ENCODE peak calls at places on chromosomes 7 and 10, in nine cellular contexts. B is adrenal gland, V is psoas muscle, X is transverse colon, F is mammary epithelial cell, N is Panc1, S is kidney epithelial cell, G is brain microvascular endothelial cell, A is left ventricle myocardium inferior. Y is an unnamed sample. For H3K27me3, the result is how much of the 10 kb centered on the place peaks cover.

GRCh38 chr7:66182920-66183319 is 22.2 kb upstream of the TPST1 start:
- DNase-seq in B (no peak), V (no peak), X (no peak), F (no peak), N (no peak), S (no peak), G (no peak), A (no peak), Y (no peak)

GRCh38 chr10:71308985-71309384 is 10.1 kb upstream of the SLC29A3 start:
- DNase-seq in B (no peak), V (peak), X (no peak), F (no peak), N (no peak), S (no peak), G (no peak), A (no peak), Y (no peak)

GRCh38 chr10:51960494-51960895 is 261.1 kb upstream of the CSTF2T start:
- DNase-seq in B (no peak), V (no peak), X (no peak), F (peak), N (peak), S (peak), G (peak), A (no peak), Y (no peak)

GRCh38 chr10:131641898-131642297 is 258.9 kb upstream of the PPP2R2D start:
- DNase-seq in B (no peak), V (no peak), X (no peak), F (no peak), N (no peak), S (no peak), G (no peak), A (no peak), Y (no peak)

GRCh38 chr7:33258561-33258960 is 129.2 kb downstream of the BBS9 start:
- DNase-seq in B (no peak), V (no peak), X (no peak), F (no peak), N (no peak), S (no peak), G (peak), A (no peak), Y (no peak)

GRCh38 chr7:139340808-139341057 is 404 bp upstream of the FMC1 start:
- DNase-seq in B (no peak), V (peak), X (no peak), F (no peak), N (no peak), S (no peak), G (peak), A (no peak), Y (no peak)

GRCh38 chr7:124879103-124879502 is 50.5 kb downstream of the POT1 start:
- DNase-seq in B (no peak), V (no peak), X (no peak), F (no peak), N (no peak), S (no peak), G (no peak), A (no peak), Y (no peak)

GRCh38 chr10:51937736-51938135 is 238.3 kb upstream of the CSTF2T start:
- DNase-seq in B (no peak), V (no peak), X (no peak), F (peak), N (no peak), S (no peak), G (peak), A (no peak), Y (no peak)

GRCh38 chr7:159022238-159022993 is 122.3 kb downstream of the VIPR2 start:
- DNase-seq in B (no peak), V (no peak), X (no peak), F (no peak), N (no peak), S (no peak), G (peak), A (no peak), Y (no peak)

GRCh38 chr7:38890597-38890996 is 18.4 kb downstream of the VPS41 start:
- DNase-seq in B (no peak), V (no peak), X (no peak), F (no peak), N (no peak), S (no peak), G (no peak), A (no peak), Y (no peak)

GRCh38 chr7:78198756-78199155 is 400.2 kb downstream of the PHTF2 start:
- DNase-seq in B (no peak), V (no peak), X (no peak), F (no peak), N (no peak), S (no peak), G (no peak), A (no peak), Y (no peak)

GRCh38 chr7:34838329-34838728 is 180.3 kb downstream of the NPSR1 start:
- DNase-seq in B (no peak), V (no peak), X (no peak), F (no peak), N (no peak), S (no peak), G (no peak), A (no peak), Y (no peak)

GRCh38 chr7:94174956-94175355 is 170.8 kb upstream of the BET1 start:
- DNase-seq in B (no peak), V (no peak), X (no peak), F (no peak), N (no peak), S (no peak), G (no peak), A (no peak), Y (no peak)

GRCh38 chr10:132786529-132787252 is 744 bp upstream of the NKX6-2 start:
- DNase-seq in B (no peak), V (no peak), X (no peak), F (no peak), N (no peak), S (no peak), G (no peak), A (no peak), Y (no peak)

GRCh38 chr10:132786279-132786528 is 257 bp upstream of the NKX6-2 start:
- DNase-seq in B (no peak), V (no peak), X (no peak), F (no peak), N (no peak), S (no peak), G (no peak), A (no peak), Y (no peak)

GRCh38 chr10:132788180-132788830 is 2.4 kb upstream of the NKX6-2 start:
- DNase-seq in B (no peak), V (no peak), X (peak), F (no peak), N (no peak), S (no peak), G (no peak), A (no peak), Y (no peak)

GRCh38 chr10:132788831-132789219 is 2.9 kb upstream of the NKX6-2 start:
- DNase-seq in B (no peak), V (peak), X (no peak), F (no peak), N (no peak), S (no peak), G (no peak), A (no peak), Y (no peak)

GRCh38 chr10:132787253-132788179 is 1.6 kb upstream of the NKX6-2 start:
- DNase-seq in B (no peak), V (no peak), X (peak), F (no peak), N (no peak), S (no peak), G (no peak), A (no peak), Y (no peak)
- H3K27me3 ChIP-seq in B (half or more), V (under half), X (half or more), F (under half), N (under half), S (half or more), G (half or more), A (half or more), Y (under half)

GRCh38 chr7:75866497-75867389 is 12.1 kb upstream of the RHBDD2 start:
- DNase-seq in B (peak), V (peak), X (peak), F (peak), N (peak), S (no peak), G (peak), A (peak), Y (peak)
- TF ChIP-seq CTCF in B (peak), V (peak), X (peak), F (peak), N (peak), S (peak), G (peak), A (peak), Y (peak)

DNA sequence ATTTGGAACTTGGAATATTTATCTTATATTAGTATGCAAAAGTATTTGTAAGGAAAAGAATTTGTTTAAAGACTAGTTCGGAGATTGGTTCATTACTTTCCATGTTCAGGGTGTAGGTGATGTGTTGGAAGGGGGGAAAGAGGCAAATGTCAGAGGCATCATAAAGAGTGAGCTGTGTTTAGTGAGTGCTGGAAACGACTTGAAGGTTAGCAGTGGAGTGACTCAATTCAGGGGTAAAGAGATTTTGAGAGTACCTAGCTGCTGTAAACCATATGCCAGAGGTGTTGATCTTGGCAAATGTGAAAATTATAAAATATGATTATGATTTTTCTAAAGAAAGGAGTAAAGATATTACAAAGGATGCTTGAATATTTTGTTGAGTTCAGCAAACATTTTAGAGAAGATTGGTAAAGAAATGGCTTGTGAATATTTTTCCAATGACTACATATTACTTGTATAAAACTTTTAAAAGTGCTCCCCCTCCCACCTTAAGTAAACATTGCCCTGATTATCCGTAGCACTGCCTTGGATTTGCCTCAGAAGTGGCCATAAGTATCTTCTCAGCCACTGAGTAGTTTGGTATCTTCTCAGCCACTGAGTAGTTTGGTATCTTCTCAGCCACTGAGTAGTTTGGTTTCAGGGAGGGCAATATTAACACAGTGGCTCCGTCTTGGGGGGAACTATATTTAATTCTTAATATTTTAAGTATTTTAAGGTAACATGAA is 51.5 kb downstream of the ZNRF2 start:
- DNase-seq in B (no peak), V (no peak), X (no peak), F (no peak), N (no peak), S (no peak), G (no peak), A (no peak), Y (no peak)
- H3K4me3 ChIP-seq in B (no peak), V (no peak), X (no peak), F (no peak), N (no peak), S (no peak), G (no peak), A (no peak), Y (no peak)

DNA sequence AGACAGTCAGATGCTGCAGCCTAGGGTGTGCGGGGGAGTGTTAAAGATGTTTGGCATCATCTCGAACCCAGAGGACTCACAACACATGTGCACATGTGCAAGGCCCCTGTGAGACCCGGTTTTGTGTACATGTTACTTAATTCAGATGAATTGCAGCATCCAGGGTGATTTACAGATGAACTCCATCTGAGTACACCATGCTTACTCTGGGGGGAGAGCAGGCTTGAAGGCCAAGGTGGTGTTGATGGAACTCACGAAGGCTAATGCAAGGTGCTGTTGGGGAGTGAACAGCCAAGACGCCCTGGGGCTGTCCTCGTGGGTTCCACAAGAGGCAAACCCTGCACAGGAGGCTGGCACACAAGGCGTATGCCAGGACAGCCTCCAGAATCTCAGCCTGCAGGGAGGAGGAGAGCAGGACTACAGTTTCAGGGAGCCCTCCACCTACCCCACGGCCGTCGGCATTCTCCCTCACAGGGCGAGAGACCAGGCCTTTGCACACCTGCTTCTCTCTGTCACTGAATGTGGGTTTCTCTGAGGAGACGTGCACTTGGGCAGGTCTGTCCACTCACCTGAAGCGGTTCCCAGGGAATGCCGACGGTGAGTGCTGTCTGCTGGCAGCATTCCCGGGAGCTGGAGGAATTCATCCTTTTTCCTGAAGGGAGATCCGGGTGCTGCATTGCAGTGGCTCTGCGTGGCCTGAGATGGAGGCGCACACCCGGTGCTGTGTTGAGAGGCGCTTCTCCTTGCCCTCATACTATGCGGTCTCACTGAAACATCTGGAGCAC is 178.5 kb upstream of the RNF32 start:
- DNase-seq in B (no peak), V (no peak), X (peak), F (no peak), N (no peak), S (no peak), G (no peak), A (no peak), Y (no peak)
- H3K27me3 ChIP-seq in B (under half), V (under half), X (under half), F (under half), N (under half), S (under half), G (under half), A (half or more), Y (under half)

GRCh38 chr10:111098679-111099437 is 22.0 kb downstream of the ADRA2A start:
- DNase-seq in B (no peak), V (no peak), X (peak), F (no peak), N (no peak), S (no peak), G (no peak), A (no peak), Y (no peak)
- TF ChIP-seq CTCF in B (no peak), V (no peak), X (no peak), F (no peak), N (no peak), S (no peak), G (peak), A (no peak), Y (no peak)

Y was measured in pancreas.